ENCODE peak calls at places on chromosomes 3 and 15, in six cellular contexts. One of them, this sample, is unnamed.

GRCh38 chr3:127037423-127037841 is 54.5 kb downstream of the PLXNA1 start:
- DNase-seq in fibroblast of lung: no peak
- DNase-seq in AG09309: no peak
- DNase-seq in heart right ventricle: no peak
- DNase-seq in brain microvascular endothelial cell: no peak
- DNase-seq in A549: no peak
- DNase-seq in this sample: no peak

GRCh38 chr15:52295421-52295991 is at the start of gene MYO5C:
- DNase-seq in fibroblast of lung: no peak
- DNase-seq in AG09309: no peak
- DNase-seq in heart right ventricle: peak
- DNase-seq in brain microvascular endothelial cell: no peak
- DNase-seq in A549: peak
- DNase-seq in this sample: no peak

GRCh38 chr3:114394551-114394950 is 100.7 kb downstream of the TIGIT start:
- DNase-seq in fibroblast of lung: no peak
- DNase-seq in AG09309: no peak
- DNase-seq in heart right ventricle: no peak
- DNase-seq in brain microvascular endothelial cell: no peak
- DNase-seq in A549: no peak
- DNase-seq in this sample: no peak

GRCh38 chr15:91135201-91136130 is 35.4 kb downstream of the SV2B start:
- DNase-seq in fibroblast of lung: no peak
- DNase-seq in AG09309: no peak
- DNase-seq in heart right ventricle: no peak
- DNase-seq in brain microvascular endothelial cell: no peak
- DNase-seq in A549: no peak
- DNase-seq in this sample: no peak

GRCh38 chr15:81547517-81548132 is 173.6 kb upstream of the TMC3 start:
- DNase-seq in fibroblast of lung: peak
- DNase-seq in AG09309: no peak
- DNase-seq in heart right ventricle: no peak
- DNase-seq in brain microvascular endothelial cell: no peak
- DNase-seq in A549: no peak
- DNase-seq in this sample: peak

GRCh38 chr15:44482088-44482487 is 54.7 kb downstream of the CTDSPL2 start:
- DNase-seq in fibroblast of lung: no peak
- DNase-seq in AG09309: no peak
- DNase-seq in heart right ventricle: no peak
- DNase-seq in brain microvascular endothelial cell: peak
- DNase-seq in A549: peak
- DNase-seq in this sample: no peak

GRCh38 chr3:30611613-30612421 is 5.4 kb downstream of the TGFBR2 start:
- DNase-seq in fibroblast of lung: no peak
- DNase-seq in AG09309: no peak
- DNase-seq in heart right ventricle: no peak
- DNase-seq in brain microvascular endothelial cell: peak
- DNase-seq in A549: peak
- DNase-seq in this sample: peak

GRCh38 chr3:133058831-133059230 is 20.6 kb downstream of the TMEM108 start:
- DNase-seq in fibroblast of lung: no peak
- DNase-seq in AG09309: no peak
- DNase-seq in heart right ventricle: no peak
- DNase-seq in brain microvascular endothelial cell: no peak
- DNase-seq in A549: no peak
- DNase-seq in this sample: no peak

GRCh38 chr3:45795882-45796765 is at the start of gene SLC6A20:
- DNase-seq in fibroblast of lung: no peak
- DNase-seq in AG09309: no peak
- DNase-seq in heart right ventricle: no peak
- DNase-seq in brain microvascular endothelial cell: no peak
- DNase-seq in A549: no peak
- DNase-seq in this sample: no peak

GRCh38 chr3:110789315-110789714 is 282.3 kb upstream of the NECTIN3 start:
- DNase-seq in fibroblast of lung: peak
- DNase-seq in AG09309: no peak
- DNase-seq in heart right ventricle: no peak
- DNase-seq in brain microvascular endothelial cell: peak
- DNase-seq in A549: no peak
- DNase-seq in this sample: peak

GRCh38 chr3:52454938-52455282 is 494 bp upstream of the NISCH start:
- DNase-seq in fibroblast of lung: no peak
- DNase-seq in AG09309: no peak
- DNase-seq in heart right ventricle: no peak
- DNase-seq in brain microvascular endothelial cell: no peak
- DNase-seq in A549: no peak
- DNase-seq in this sample: no peak

GRCh38 chr3:139634236-139634635 is 43.5 kb downstream of the NMNAT3 start:
- DNase-seq in fibroblast of lung: no peak
- DNase-seq in AG09309: no peak
- DNase-seq in heart right ventricle: no peak
- DNase-seq in brain microvascular endothelial cell: no peak
- DNase-seq in A549: no peak
- DNase-seq in this sample: no peak

GRCh38 chr15:57867970-57868791 is 161.7 kb downstream of the POLR2M start:
- DNase-seq in fibroblast of lung: no peak
- DNase-seq in AG09309: no peak
- DNase-seq in heart right ventricle: no peak
- DNase-seq in brain microvascular endothelial cell: no peak
- DNase-seq in A549: no peak
- DNase-seq in this sample: no peak

GRCh38 chr3:15638193-15638890 is 36.8 kb downstream of the BTD start:
- DNase-seq in fibroblast of lung: peak
- DNase-seq in AG09309: no peak
- DNase-seq in heart right ventricle: no peak
- DNase-seq in brain microvascular endothelial cell: no peak
- DNase-seq in A549: no peak
- DNase-seq in this sample: peak

GRCh38 chr3:47418167-47419082 is 37.6 kb downstream of the PTPN23 start:
- DNase-seq in fibroblast of lung: no peak
- DNase-seq in AG09309: no peak
- DNase-seq in heart right ventricle: no peak
- DNase-seq in brain microvascular endothelial cell: no peak
- DNase-seq in A549: no peak
- DNase-seq in this sample: no peak

GRCh38 chr3:15501126-15501525 is 20.4 kb downstream of the COLQ start:
- DNase-seq in fibroblast of lung: no peak
- DNase-seq in AG09309: no peak
- DNase-seq in heart right ventricle: peak
- DNase-seq in brain microvascular endothelial cell: no peak
- DNase-seq in A549: no peak
- DNase-seq in this sample: no peak

GRCh38 chr3:30353711-30354467 is 252.5 kb upstream of the TGFBR2 start:
- DNase-seq in fibroblast of lung: no peak
- DNase-seq in AG09309: no peak
- DNase-seq in heart right ventricle: no peak
- DNase-seq in brain microvascular endothelial cell: no peak
- DNase-seq in A549: no peak
- DNase-seq in this sample: no peak

GRCh38 chr3:41933154-41933676 is 28.7 kb downstream of the ULK4 start:
- DNase-seq in fibroblast of lung: peak
- DNase-seq in AG09309: peak
- DNase-seq in heart right ventricle: no peak
- DNase-seq in brain microvascular endothelial cell: peak
- DNase-seq in A549: no peak
- DNase-seq in this sample: peak

GRCh38 chr3:185199671-185200070 is 46.8 kb upstream of the C3orf70 start:
- DNase-seq in fibroblast of lung: no peak
- DNase-seq in AG09309: no peak
- DNase-seq in heart right ventricle: no peak
- DNase-seq in brain microvascular endothelial cell: no peak
- DNase-seq in A549: no peak
- DNase-seq in this sample: no peak
- TF ChIP-seq CTCF in fibroblast of lung: peak
- TF ChIP-seq CTCF in AG09309: no peak
- TF ChIP-seq CTCF in heart right ventricle: no peak
- TF ChIP-seq CTCF in brain microvascular endothelial cell: peak
- TF ChIP-seq CTCF in A549: no peak
- TF ChIP-seq CTCF in this sample: no peak

DNA sequence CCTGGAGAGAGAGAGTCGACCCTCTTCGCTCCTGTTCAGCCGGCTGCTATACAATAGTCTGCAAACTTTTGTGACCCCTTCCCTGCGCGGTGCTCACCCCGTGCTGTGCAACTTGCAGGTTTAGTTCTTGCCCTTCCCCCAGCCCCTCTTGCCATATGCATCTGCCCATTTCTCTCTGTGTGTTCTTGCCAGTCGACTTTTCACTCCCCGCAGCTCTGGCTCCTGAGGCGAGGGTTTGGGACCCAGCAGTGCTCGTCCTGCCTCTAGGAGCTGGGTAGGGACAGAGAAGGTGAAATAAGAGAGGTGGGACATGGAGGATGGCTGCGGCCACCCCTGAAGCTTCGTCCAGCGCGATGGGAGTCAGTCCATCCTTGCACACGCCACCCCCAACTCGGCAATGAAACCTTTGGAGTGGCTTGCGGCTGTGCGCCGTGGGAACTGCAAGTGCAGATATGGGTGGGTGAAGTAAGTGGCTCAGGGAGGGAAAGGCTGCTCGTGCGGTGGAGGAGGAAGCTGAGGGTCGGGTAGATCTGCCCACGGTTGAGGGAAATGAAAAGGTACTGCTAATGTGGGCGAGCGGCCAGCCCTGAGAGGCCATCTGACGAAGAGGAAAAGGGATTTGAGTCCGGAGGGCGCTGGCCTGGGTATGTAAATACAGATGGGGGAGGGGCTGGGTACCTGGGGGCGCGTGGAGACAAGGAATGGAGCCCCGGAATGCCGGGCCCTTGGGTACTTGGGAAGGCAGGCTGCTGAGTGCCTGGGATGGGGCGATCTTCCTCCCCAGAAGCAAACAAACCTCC is 1.0 kb downstream of the LRRC3B start:
- DNase-seq in fibroblast of lung: no peak
- DNase-seq in AG09309: no peak
- DNase-seq in heart right ventricle: no peak
- DNase-seq in brain microvascular endothelial cell: no peak
- DNase-seq in A549: no peak
- DNase-seq in this sample: no peak
- H3K4me3 ChIP-seq in fibroblast of lung: no peak
- H3K4me3 ChIP-seq in AG09309: no peak
- H3K4me3 ChIP-seq in heart right ventricle: peak
- H3K4me3 ChIP-seq in brain microvascular endothelial cell: no peak
- H3K4me3 ChIP-seq in A549: no peak
- H3K4me3 ChIP-seq in this sample: no peak

GRCh38 chr15:76905855-76906254 is 715 bp upstream of the SCAPER start:
- DNase-seq in fibroblast of lung: no peak
- DNase-seq in AG09309: no peak
- DNase-seq in heart right ventricle: peak
- DNase-seq in brain microvascular endothelial cell: no peak
- DNase-seq in A549: no peak
- DNase-seq in this sample: no peak

GRCh38 chr15:76901965-76902364 is 3.2 kb downstream of the SCAPER start:
- DNase-seq in fibroblast of lung: no peak
- DNase-seq in AG09309: no peak
- DNase-seq in heart right ventricle: no peak
- DNase-seq in brain microvascular endothelial cell: no peak
- DNase-seq in A549: no peak
- DNase-seq in this sample: no peak

GRCh38 chr15:76905013-76905839 is at the start of gene SCAPER:
- DNase-seq in fibroblast of lung: peak
- DNase-seq in AG09309: peak
- DNase-seq in heart right ventricle: peak
- DNase-seq in brain microvascular endothelial cell: peak
- DNase-seq in A549: peak
- DNase-seq in this sample: peak

GRCh38 chr15:76904461-76905012 is 603 bp downstream of the SCAPER start:
- DNase-seq in fibroblast of lung: no peak
- DNase-seq in AG09309: no peak
- DNase-seq in heart right ventricle: peak
- DNase-seq in brain microvascular endothelial cell: no peak
- DNase-seq in A549: peak
- DNase-seq in this sample: peak

DNA sequence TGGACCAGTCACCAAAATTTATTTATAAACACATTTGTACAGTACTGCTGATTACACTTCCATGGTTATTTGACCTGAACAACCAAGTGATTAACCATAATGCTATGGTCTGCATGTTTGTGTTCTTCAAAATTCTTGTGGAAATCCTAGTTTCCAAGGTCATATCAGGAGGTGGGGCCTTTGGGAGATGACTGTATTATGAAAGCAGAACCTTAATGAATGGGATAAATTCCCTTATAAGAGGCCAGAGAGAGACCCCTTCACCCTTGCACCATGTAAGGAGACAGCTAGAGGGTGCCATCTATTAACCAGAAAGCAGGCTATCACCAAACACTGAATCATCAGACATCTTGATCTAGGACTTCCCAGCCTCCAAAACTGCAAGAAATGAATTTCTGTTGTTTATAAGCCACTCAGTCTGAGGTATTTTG is 1.9 kb downstream of the SCAPER start:
- DNase-seq in fibroblast of lung: peak
- DNase-seq in AG09309: no peak
- DNase-seq in heart right ventricle: no peak
- DNase-seq in brain microvascular endothelial cell: peak
- DNase-seq in A549: peak
- DNase-seq in this sample: peak
- TF ChIP-seq CTCF in fibroblast of lung: peak
- TF ChIP-seq CTCF in AG09309: peak
- TF ChIP-seq CTCF in heart right ventricle: peak
- TF ChIP-seq CTCF in brain microvascular endothelial cell: peak
- TF ChIP-seq CTCF in A549: peak
- TF ChIP-seq CTCF in this sample: peak

GRCh38 chr3:100073555-100074307 is 40.6 kb downstream of the FILIP1L start:
- DNase-seq in fibroblast of lung: peak
- DNase-seq in AG09309: peak
- DNase-seq in heart right ventricle: peak
- DNase-seq in brain microvascular endothelial cell: peak
- DNase-seq in A549: no peak
- DNase-seq in this sample: no peak
- H3K4me3 ChIP-seq in fibroblast of lung: peak
- H3K4me3 ChIP-seq in AG09309: no peak
- H3K4me3 ChIP-seq in heart right ventricle: no peak
- H3K4me3 ChIP-seq in brain microvascular endothelial cell: no peak
- H3K4me3 ChIP-seq in A549: no peak
- H3K4me3 ChIP-seq in this sample: no peak

DNA sequence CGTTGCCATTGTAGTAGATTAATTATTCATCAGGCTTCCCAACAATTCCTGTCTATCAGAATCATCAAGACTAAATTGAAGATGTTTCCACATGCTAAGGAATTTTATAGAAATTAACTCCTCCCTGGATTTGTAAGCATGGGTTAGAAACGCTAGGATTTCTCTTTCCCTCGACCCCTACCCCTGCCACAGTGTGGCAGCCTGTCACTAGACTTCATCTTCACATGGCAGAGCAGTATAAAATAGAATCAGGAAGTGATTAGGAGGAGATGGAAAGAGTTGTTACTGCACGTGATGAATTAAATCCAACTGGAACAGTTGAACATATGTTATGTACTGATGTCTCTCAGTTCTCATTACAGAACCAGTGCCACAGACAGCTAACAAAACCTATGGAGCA is 129.9 kb upstream of the BNIP2 start:
- DNase-seq in fibroblast of lung: no peak
- DNase-seq in AG09309: no peak
- DNase-seq in heart right ventricle: no peak
- DNase-seq in brain microvascular endothelial cell: no peak
- DNase-seq in A549: no peak
- DNase-seq in this sample: no peak
- TF ChIP-seq CTCF in fibroblast of lung: no peak
- TF ChIP-seq CTCF in AG09309: no peak
- TF ChIP-seq CTCF in heart right ventricle: no peak
- TF ChIP-seq CTCF in brain microvascular endothelial cell: no peak
- TF ChIP-seq CTCF in A549: no peak
- TF ChIP-seq CTCF in this sample: no peak

GRCh38 chr15:89749059-89749458 is 2.0 kb downstream of the MESP1 start:
- DNase-seq in fibroblast of lung: no peak
- DNase-seq in AG09309: no peak
- DNase-seq in heart right ventricle: no peak
- DNase-seq in brain microvascular endothelial cell: no peak
- DNase-seq in A549: no peak
- DNase-seq in this sample: no peak
- H3K4me3 ChIP-seq in fibroblast of lung: no peak
- H3K4me3 ChIP-seq in AG09309: no peak
- H3K4me3 ChIP-seq in heart right ventricle: no peak
- H3K4me3 ChIP-seq in brain microvascular endothelial cell: no peak
- H3K4me3 ChIP-seq in A549: no peak
- H3K4me3 ChIP-seq in this sample: no peak